ENCODE peak calls at places on chromosomes 11 and 22, in four cellular contexts. One of them, this sample, is unnamed.

GRCh38 chr11:19849947-19850593 is 137.4 kb downstream of the NAV2 start:
- DNase-seq in AG09309: no peak
- DNase-seq in stimulated activated CD8-positive, alpha-beta memory T cell treated with anti-CD3 and anti-CD28 coated beads, Interleukin-15, amount 100 ng/mL, for 24 hours: no peak
- DNase-seq in GM12865: no peak
- DNase-seq in this sample: no peak

GRCh38 chr22:41021655-41022454 is 70.5 kb upstream of the EP300 start:
- DNase-seq in AG09309: no peak
- DNase-seq in stimulated activated CD8-positive, alpha-beta memory T cell treated with anti-CD3 and anti-CD28 coated beads, Interleukin-15, amount 100 ng/mL, for 24 hours: peak
- DNase-seq in GM12865: peak
- DNase-seq in this sample: peak

GRCh38 chr22:21025266-21025665 is 7.1 kb downstream of the SLC7A4 start:
- DNase-seq in AG09309: no peak
- DNase-seq in stimulated activated CD8-positive, alpha-beta memory T cell treated with anti-CD3 and anti-CD28 coated beads, Interleukin-15, amount 100 ng/mL, for 24 hours: no peak
- DNase-seq in GM12865: no peak
- DNase-seq in this sample: no peak

GRCh38 chr11:18578975-18579598 is 9.4 kb downstream of the UEVLD start:
- DNase-seq in AG09309: no peak
- DNase-seq in stimulated activated CD8-positive, alpha-beta memory T cell treated with anti-CD3 and anti-CD28 coated beads, Interleukin-15, amount 100 ng/mL, for 24 hours: no peak
- DNase-seq in GM12865: peak
- DNase-seq in this sample: no peak

GRCh38 chr11:4862447-4863236 is 13.6 kb upstream of the OR51S1 start:
- DNase-seq in AG09309: no peak
- DNase-seq in stimulated activated CD8-positive, alpha-beta memory T cell treated with anti-CD3 and anti-CD28 coated beads, Interleukin-15, amount 100 ng/mL, for 24 hours: no peak
- DNase-seq in GM12865: no peak
- DNase-seq in this sample: no peak

GRCh38 chr22:25113316-25113721 is 86.3 kb upstream of the CRYBB3 start:
- DNase-seq in AG09309: no peak
- DNase-seq in stimulated activated CD8-positive, alpha-beta memory T cell treated with anti-CD3 and anti-CD28 coated beads, Interleukin-15, amount 100 ng/mL, for 24 hours: no peak
- DNase-seq in GM12865: no peak
- DNase-seq in this sample: peak

GRCh38 chr11:28142724-28143123 is 34.5 kb downstream of the METTL15 start:
- DNase-seq in AG09309: no peak
- DNase-seq in stimulated activated CD8-positive, alpha-beta memory T cell treated with anti-CD3 and anti-CD28 coated beads, Interleukin-15, amount 100 ng/mL, for 24 hours: no peak
- DNase-seq in GM12865: no peak
- DNase-seq in this sample: no peak

GRCh38 chr11:66115638-66116410 is 45.8 kb downstream of the PACS1 start:
- DNase-seq in AG09309: no peak
- DNase-seq in stimulated activated CD8-positive, alpha-beta memory T cell treated with anti-CD3 and anti-CD28 coated beads, Interleukin-15, amount 100 ng/mL, for 24 hours: no peak
- DNase-seq in GM12865: peak
- DNase-seq in this sample: no peak